ENCODE peak calls at places on chromosomes 11 and 22, in six cellular contexts. I is HL-60, R is lower lobe of right lung, V is colonic mucosa, J is mesothelial cell of epicardium, E is AG09309. D is an unnamed sample.

GRCh38 chr11:76151561-76152085 is 54.7 kb downstream of the WNT11 start:
- DNase-seq in I (no peak), R (no peak), V (peak; percentile 69), J (no peak), E (no peak), D (no peak)

GRCh38 chr22:45221201-45221600 is 19.5 kb downstream of the KIAA0930 start:
- DNase-seq in I (no peak), R (no peak), V (no peak), J (no peak), E (no peak), D (no peak)

GRCh38 chr11:32118025-32118974 is 27.4 kb downstream of the RCN1 start:
- DNase-seq in I (no peak), R (no peak), V (no peak), J (no peak), E (no peak), D (no peak)

GRCh38 chr11:95993438-95994339 is 69.8 kb upstream of the MTMR2 start:
- DNase-seq in I (no peak), R (no peak), V (no peak), J (no peak), E (no peak), D (no peak)

GRCh38 chr11:37830532-37830931 is 1232.5 kb upstream of the RAG2 start:
- DNase-seq in I (no peak), R (no peak), V (no peak), J (no peak), E (no peak), D (no peak)

GRCh38 chr22:20867179-20868099 is 8.6 kb downstream of the SNAP29 start:
- DNase-seq in I (peak; percentile 24), R (no peak), V (peak; percentile 85), J (no peak), E (no peak), D (no peak)

GRCh38 chr22:49964493-49965290 is 4.1 kb downstream of the PIM3 start:
- DNase-seq in I (no peak), R (peak; percentile 50), V (peak; percentile 19), J (no peak), E (no peak), D (no peak)

GRCh38 chr11:76701701-76702100 is 31.2 kb upstream of the LRRC32 start:
- DNase-seq in I (no peak), R (no peak), V (no peak), J (no peak), E (no peak), D (no peak)

GRCh38 chr11:28657378-28658030 is 549.3 kb downstream of the METTL15 start:
- DNase-seq in I (no peak), R (no peak), V (no peak), J (no peak), E (no peak), D (no peak)

GRCh38 chr11:129434641-129435498 is 59.2 kb downstream of the BARX2 start:
- DNase-seq in I (no peak), R (no peak), V (no peak), J (no peak), E (no peak), D (no peak)

GRCh38 chr11:8832571-8833260 is 78.3 kb upstream of the AKIP1 start:
- DNase-seq in I (no peak), R (peak; percentile 67), V (no peak), J (no peak), E (no peak), D (peak; percentile 54)

GRCh38 chr22:38412435-38413084 is 42.4 kb downstream of the KCNJ4 start:
- DNase-seq in I (no peak), R (peak; percentile 46), V (peak; percentile 51), J (no peak), E (no peak), D (no peak)

GRCh38 chr11:75263944-75264349 is 23.4 kb downstream of the TPBGL start:
- DNase-seq in I (no peak), R (peak; percentile 53), V (no peak), J (peak; percentile 11), E (no peak), D (no peak)

GRCh38 chr11:103898065-103898464 is 138.4 kb upstream of the DDI1 start:
- DNase-seq in I (no peak), R (no peak), V (no peak), J (no peak), E (no peak), D (no peak)

GRCh38 chr11:116731097-116731761 is 41.6 kb downstream of the BUD13 start:
- DNase-seq in I (no peak), R (no peak), V (no peak), J (no peak), E (no peak), D (no peak)

GRCh38 chr11:100753144-100753543 is 66.1 kb downstream of the ARHGAP42 start:
- DNase-seq in I (no peak), R (no peak), V (peak; percentile 41), J (no peak), E (no peak), D (no peak)

GRCh38 chr11:80330302-80330701 is 889.5 kb upstream of the TENM4 start:
- DNase-seq in I (no peak), R (no peak), V (no peak), J (no peak), E (no peak), D (no peak)

GRCh38 chr22:46072030-46072881 is 78.1 kb upstream of the PPARA start:
- DNase-seq in I (no peak), R (peak; percentile 89), V (peak; percentile 73), J (peak; percentile 36), E (no peak), D (no peak)

GRCh38 chr11:107018274-107018901 is at the start of gene GUCY1A2:
- DNase-seq in I (no peak), R (peak; percentile 42), V (no peak), J (no peak), E (no peak), D (peak; percentile 20)

GRCh38 chr11:107385361-107385982 is 72.2 kb downstream of the CWF19L2 start:
- DNase-seq in I (no peak), R (no peak), V (no peak), J (no peak), E (no peak), D (no peak)

GRCh38 chr11:117220568-117220967 is 11.3 kb downstream of the PCSK7 start:
- DNase-seq in I (no peak), R (no peak), V (no peak), J (no peak), E (no peak), D (no peak)

GRCh38 chr11:75371930-75372876 is 20.7 kb upstream of the ARRB1 start:
- DNase-seq in I (no peak), R (no peak), V (peak; percentile 75), J (no peak), E (no peak), D (no peak)

GRCh38 chr11:79259800-79260199 is 181.0 kb downstream of the TENM4 start:
- DNase-seq in I (no peak), R (no peak), V (no peak), J (no peak), E (no peak), D (no peak)

GRCh38 chr11:36478700-36479329 is 31.3 kb downstream of the TRAF6 start:
- DNase-seq in I (no peak), R (no peak), V (no peak), J (no peak), E (peak; percentile 17), D (no peak)

GRCh38 chr11:8206251-8207079 is 37.6 kb upstream of the RIC3 start:
- DNase-seq in I (peak; percentile 6), R (no peak), V (peak; percentile 32), J (no peak), E (no peak), D (no peak)

GRCh38 chr22:30212996-30213441 is 33.5 kb downstream of the LIF start:
- DNase-seq in I (peak; percentile 53), R (peak; percentile 70), V (no peak), J (no peak), E (no peak), D (no peak)

GRCh38 chr22:30211124-30211820 is 35.3 kb downstream of the LIF start:
- DNase-seq in I (no peak), R (no peak), V (no peak), J (no peak), E (no peak), D (no peak)

GRCh38 chr22:30210235-30210831 is 36.2 kb downstream of the LIF start:
- DNase-seq in I (no peak), R (no peak), V (no peak), J (no peak), E (no peak), D (no peak)

GRCh38 chr22:30214703-30215405 is 31.7 kb downstream of the LIF start:
- DNase-seq in I (no peak), R (no peak), V (no peak), J (no peak), E (no peak), D (no peak)

DNA sequence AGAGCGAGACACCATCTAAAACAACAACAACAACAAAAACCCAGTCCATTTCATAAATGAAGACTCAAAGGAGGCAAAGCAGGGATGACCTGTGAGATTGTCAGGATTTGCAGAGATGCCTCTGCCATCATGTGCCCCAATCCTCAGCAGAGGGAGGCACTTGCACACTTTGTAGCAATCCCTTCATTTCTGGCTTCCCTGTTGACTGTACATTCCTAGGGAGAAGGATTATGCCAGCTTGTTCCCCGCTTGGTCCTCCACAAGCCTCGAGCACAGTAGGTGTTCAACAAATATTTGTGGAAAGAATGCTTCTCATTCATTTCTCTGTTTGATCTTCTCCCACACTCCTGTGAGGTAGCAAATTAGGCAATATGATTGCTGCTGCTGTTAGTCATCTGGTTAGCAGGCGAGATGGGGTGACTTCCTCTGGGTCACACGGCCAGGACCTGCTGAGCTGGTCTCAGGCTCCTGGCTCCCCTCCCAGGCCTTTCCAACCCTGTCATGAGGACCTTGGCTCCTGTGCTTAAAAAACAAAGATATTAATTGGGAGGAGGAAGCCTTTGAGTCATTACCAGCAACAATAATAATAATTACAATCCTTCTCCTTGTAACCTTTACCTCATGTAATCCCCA is 34.1 kb downstream of the LIF start:
- DNase-seq in I (peak; percentile 84), R (peak; percentile 92), V (no peak), J (no peak), E (peak; percentile 71), D (no peak)
- TF ChIP-seq CTCF in I (no peak), R (no peak), V (no peak), J (no peak), E (peak; percentile 17), D (no peak)

DNA sequence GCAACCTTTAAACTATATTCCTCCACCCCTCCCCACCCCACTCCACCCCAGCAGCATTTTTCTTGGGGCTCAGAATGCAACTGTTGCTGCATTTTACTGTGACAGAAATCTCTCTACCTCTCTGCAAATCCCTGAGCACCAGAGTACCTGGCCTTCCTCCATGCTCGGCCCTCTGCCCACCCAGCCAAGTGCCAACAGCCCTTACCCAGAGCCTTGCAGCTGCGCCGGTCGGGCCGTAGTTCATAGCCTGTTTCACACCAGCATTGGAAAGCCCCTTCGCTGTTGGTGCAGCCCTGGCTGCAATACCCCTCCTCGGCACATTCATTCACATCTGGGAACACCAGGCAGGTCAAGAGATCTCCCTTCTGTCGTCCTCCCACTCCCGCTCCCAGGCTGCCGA is 23.4 kb downstream of the LRP4 start:
- DNase-seq in I (no peak), R (no peak), V (no peak), J (no peak), E (no peak), D (no peak)
- TF ChIP-seq CTCF in I (no peak), R (no peak), V (no peak), J (no peak), E (no peak), D (no peak)

GRCh38 chr11:17397311-17398002 is 9.0 kb upstream of the KCNJ11 start:
- DNase-seq in I (no peak), R (no peak), V (no peak), J (no peak), E (no peak), D (no peak)
- TF ChIP-seq CTCF in I (no peak), R (no peak), V (no peak), J (no peak), E (no peak), D (no peak)

GRCh38 chr11:26134481-26135355 is 197.2 kb upstream of the ANO3 start:
- DNase-seq in I (no peak), R (no peak), V (no peak), J (no peak), E (no peak), D (no peak)
- TF ChIP-seq CTCF in I (no peak), R (no peak), V (no peak), J (no peak), E (peak; percentile 30), D (peak; percentile 86)